ENCODE peak calls at places on chromosomes 7 and 10, in eight cellular contexts. L is fibroblast of pulmonary artery; C is thoracic aorta; D is kidney epithelial cell; P is HCT116; I is lung; V is CD8-positive, alpha-beta T cell; B is adrenal gland. U is an unnamed sample.

GRCh38 chr10:117778241-117778640 is 235.7 kb downstream of the EMX2 start:
- DNase-seq in L (no peak), C (no peak), D (no peak), P (no peak), I (no peak), V (no peak), B (no peak), U (no peak)

GRCh38 chr7:48285365-48285764 is 114.1 kb downstream of the ABCA13 start:
- DNase-seq in L (no peak), C (no peak), D (no peak), P (no peak), I (no peak), V (no peak), B (no peak), U (no peak)

GRCh38 chr10:131933695-131934086 is 32.9 kb downstream of the PPP2R2D start:
- DNase-seq in L (no peak), C (no peak), D (no peak), P (no peak), I (no peak), V (no peak), B (no peak), U (no peak)

GRCh38 chr7:66631471-66631870 is 2.8 kb downstream of the KCTD7 start:
- DNase-seq in L (no peak), C (no peak), D (no peak), P (no peak), I (no peak), V (no peak), B (no peak), U (no peak)

GRCh38 chr7:75623390-75624133 is 115.2 kb downstream of the HIP1 start:
- DNase-seq in L (peak), C (no peak), D (no peak), P (no peak), I (peak), V (no peak), B (no peak), U (no peak)

GRCh38 chr10:24891823-24892222 is 60.6 kb downstream of the PRTFDC1 start:
- DNase-seq in L (peak), C (no peak), D (peak), P (peak), I (no peak), V (no peak), B (no peak), U (no peak)

GRCh38 chr10:36342781-36343180 is 700.7 kb upstream of the FZD8 start:
- DNase-seq in L (no peak), C (no peak), D (no peak), P (no peak), I (no peak), V (no peak), B (no peak), U (no peak)

GRCh38 chr7:80584778-80585177 is 53.7 kb upstream of the CD36 start:
- DNase-seq in L (peak), C (no peak), D (peak), P (no peak), I (peak), V (no peak), B (no peak), U (peak)

GRCh38 chr10:43222296-43222695 is 44.6 kb downstream of the RASGEF1A start:
- DNase-seq in L (no peak), C (no peak), D (no peak), P (no peak), I (no peak), V (no peak), B (no peak), U (no peak)

GRCh38 chr7:54978364-54979116 is 40.3 kb upstream of the EGFR start:
- DNase-seq in L (no peak), C (no peak), D (no peak), P (no peak), I (no peak), V (no peak), B (no peak), U (no peak)

GRCh38 chr7:102258749-102259107 is 27.9 kb upstream of the SH2B2 start:
- DNase-seq in L (no peak), C (no peak), D (no peak), P (no peak), I (no peak), V (no peak), B (no peak), U (no peak)

GRCh38 chr7:142795339-142795863 is 24.6 kb downstream of the PRSS2 start:
- DNase-seq in L (no peak), C (no peak), D (no peak), P (no peak), I (no peak), V (peak), B (peak), U (no peak)

GRCh38 chr10:103982639-103983038 is 15.7 kb downstream of the SLK start:
- DNase-seq in L (peak), C (no peak), D (no peak), P (peak), I (no peak), V (no peak), B (no peak), U (peak)

GRCh38 chr10:118662228-118663035 is 67.0 kb upstream of the PRLHR start:
- DNase-seq in L (no peak), C (no peak), D (no peak), P (no peak), I (no peak), V (no peak), B (no peak), U (no peak)

GRCh38 chr10:77788496-77789010 is 138.0 kb downstream of the DLG5 start:
- DNase-seq in L (no peak), C (no peak), D (no peak), P (no peak), I (no peak), V (no peak), B (no peak), U (no peak)

GRCh38 chr7:101677421-101678137 is 48.5 kb upstream of the MYL10 start:
- DNase-seq in L (no peak), C (no peak), D (no peak), P (no peak), I (no peak), V (no peak), B (no peak), U (no peak)

GRCh38 chr10:110667620-110668343 is 23.6 kb downstream of the RBM20 start:
- DNase-seq in L (no peak), C (no peak), D (no peak), P (no peak), I (no peak), V (no peak), B (no peak), U (no peak)

GRCh38 chr7:486216-486743 is 33.4 kb downstream of the PDGFA start:
- DNase-seq in L (no peak), C (no peak), D (no peak), P (no peak), I (no peak), V (no peak), B (no peak), U (no peak)

GRCh38 chr10:1968257-1969025 is 231.1 kb upstream of the ADARB2 start:
- DNase-seq in L (no peak), C (no peak), D (no peak), P (no peak), I (no peak), V (no peak), B (peak), U (no peak)

GRCh38 chr10:21423338-21423737 is 102.1 kb downstream of the SKIDA1 start:
- DNase-seq in L (no peak), C (no peak), D (no peak), P (no peak), I (no peak), V (no peak), B (no peak), U (no peak)

GRCh38 chr10:15852111-15852557 is 8.2 kb downstream of the MINDY3 start:
- DNase-seq in L (peak), C (no peak), D (no peak), P (no peak), I (no peak), V (no peak), B (no peak), U (no peak)

GRCh38 chr10:42111076-42111475 is 527.3 kb downstream of the ZNF33B start:
- DNase-seq in L (no peak), C (no peak), D (no peak), P (no peak), I (no peak), V (no peak), B (no peak), U (no peak)

GRCh38 chr10:69712346-69712745 is 82.3 kb downstream of the FAM241B start:
- DNase-seq in L (no peak), C (no peak), D (no peak), P (no peak), I (no peak), V (no peak), B (no peak), U (no peak)
- H3K4me3 ChIP-seq in L (no peak), C (no peak), D (no peak), P (no peak), I (no peak), V (no peak), B (no peak), U (no peak)

GRCh38 chr7:28089120-28089714 is 91.4 kb downstream of the JAZF1 start:
- DNase-seq in L (no peak), C (no peak), D (no peak), P (no peak), I (no peak), V (no peak), B (no peak), U (no peak)
- H3K4me3 ChIP-seq in L (no peak), C (no peak), D (no peak), P (no peak), I (no peak), V (no peak), B (no peak), U (no peak)

GRCh38 chr7:130894146-130895005 is 160.4 kb upstream of the KLF14 start:
- DNase-seq in L (no peak), C (no peak), D (no peak), P (peak), I (peak), V (no peak), B (peak), U (no peak)
- H3K4me3 ChIP-seq in L (no peak), C (no peak), D (no peak), P (peak), I (no peak), V (no peak), B (no peak), U (no peak)

DNA sequence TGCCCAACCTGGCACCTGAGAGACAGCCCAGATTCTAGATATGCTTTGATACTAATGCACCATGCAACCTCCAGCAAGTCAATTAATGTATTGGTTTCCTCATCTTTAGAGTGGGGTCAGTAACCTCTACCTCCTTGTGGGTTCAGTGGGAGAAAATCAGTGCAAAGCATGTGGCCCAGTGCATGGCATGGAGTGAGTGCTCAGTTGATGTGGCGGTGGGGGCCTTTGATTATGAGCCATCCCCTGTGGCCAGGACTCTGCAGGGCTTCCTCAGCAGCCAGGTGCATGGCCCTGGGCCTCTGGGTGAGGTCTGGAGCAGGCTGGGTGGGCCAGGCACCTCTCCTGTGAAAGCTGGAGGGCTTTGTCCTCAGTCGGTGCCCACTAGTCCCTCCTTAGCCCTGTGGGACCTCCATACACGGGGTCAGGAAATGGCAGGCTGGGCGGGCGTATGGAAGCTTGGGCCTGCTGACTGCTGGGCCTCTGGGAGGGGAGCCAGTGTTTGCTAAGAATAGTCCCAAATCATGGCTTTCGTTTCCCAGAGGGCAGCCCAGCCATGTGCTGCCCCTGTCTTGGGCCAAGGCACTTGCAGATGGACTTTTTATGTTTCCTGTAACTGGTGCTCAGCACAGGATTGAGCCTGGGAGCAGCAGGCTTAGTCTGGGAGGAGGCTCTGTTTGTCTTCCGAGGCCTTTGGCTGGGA is 3.4 kb downstream of the PALD1 start:
- DNase-seq in L (no peak), C (peak), D (no peak), P (no peak), I (peak), V (no peak), B (peak), U (no peak)
- H3K4me3 ChIP-seq in L (no peak), C (no peak), D (no peak), P (no peak), I (no peak), V (no peak), B (no peak), U (no peak)

GRCh38 chr7:121369462-121369861 is 26.6 kb downstream of the FAM3C start:
- DNase-seq in L (peak), C (no peak), D (no peak), P (no peak), I (no peak), V (no peak), B (no peak), U (no peak)
- H3K4me3 ChIP-seq in L (no peak), C (no peak), D (no peak), P (no peak), I (no peak), V (no peak), B (no peak), U (no peak)

GRCh38 chr10:10794776-10795175 is 222.9 kb upstream of the CELF2 start:
- DNase-seq in L (peak), C (no peak), D (no peak), P (no peak), I (peak), V (no peak), B (no peak), U (no peak)
- H3K4me3 ChIP-seq in L (no peak), C (no peak), D (no peak), P (no peak), I (no peak), V (no peak), B (no peak), U (no peak)

GRCh38 chr10:3911241-3911640 is 126.2 kb upstream of the KLF6 start:
- DNase-seq in L (no peak), C (no peak), D (no peak), P (no peak), I (no peak), V (no peak), B (no peak), U (no peak)

GRCh38 chr10:3909339-3909738 is 124.3 kb upstream of the KLF6 start:
- DNase-seq in L (no peak), C (no peak), D (no peak), P (no peak), I (no peak), V (no peak), B (no peak), U (no peak)

GRCh38 chr10:3908183-3908582 is 123.2 kb upstream of the KLF6 start:
- DNase-seq in L (no peak), C (no peak), D (no peak), P (no peak), I (no peak), V (no peak), B (no peak), U (no peak)

GRCh38 chr10:3914702-3915101 is 129.7 kb upstream of the KLF6 start:
- DNase-seq in L (no peak), C (no peak), D (no peak), P (no peak), I (no peak), V (no peak), B (no peak), U (no peak)

DNA sequence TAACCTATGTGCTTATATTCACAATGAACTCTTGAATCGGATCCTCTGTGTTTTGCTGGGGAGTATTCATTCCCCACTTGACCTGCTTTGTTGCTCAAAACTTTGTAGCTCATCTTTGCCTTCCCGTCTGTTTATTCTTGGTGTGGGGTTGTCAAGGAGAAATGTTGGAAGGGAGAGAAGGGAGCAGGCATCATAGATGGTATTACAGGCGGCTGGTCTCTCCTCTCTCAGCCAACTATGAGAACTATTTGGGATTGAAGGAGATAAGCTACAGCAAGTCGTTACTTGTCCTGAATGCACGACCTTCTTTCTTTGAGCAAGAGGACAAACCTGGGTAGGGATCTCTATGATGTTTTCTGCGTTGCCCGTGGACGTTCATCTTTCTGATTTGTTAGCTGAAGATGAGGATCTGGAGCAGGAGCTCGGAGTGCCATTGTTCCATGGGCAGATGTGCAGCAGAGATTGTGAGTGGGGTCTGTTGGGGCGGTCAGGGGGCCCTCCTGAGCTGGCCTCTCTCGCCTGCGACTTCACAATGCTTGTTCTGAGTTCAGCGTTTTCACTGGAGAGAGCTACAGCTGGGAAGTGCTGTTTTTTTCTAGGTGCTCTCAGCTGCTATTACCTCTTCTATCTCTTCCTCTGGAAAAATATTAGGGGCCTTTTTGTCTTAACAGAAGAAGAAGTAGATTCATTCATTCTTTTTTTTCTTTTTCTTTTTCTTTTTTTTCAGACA is 126.9 kb upstream of the KLF6 start:
- DNase-seq in L (peak), C (no peak), D (no peak), P (no peak), I (no peak), V (no peak), B (no peak), U (no peak)
- H3K4me3 ChIP-seq in L (no peak), C (no peak), D (no peak), P (no peak), I (no peak), V (no peak), B (no peak), U (no peak)

GRCh38 chr10:122162566-122163181 is 108.4 kb upstream of the BTBD16 start:
- DNase-seq in L (no peak), C (no peak), D (no peak), P (no peak), I (no peak), V (no peak), B (no peak), U (no peak)
- H3K4me3 ChIP-seq in L (peak), C (peak), D (peak), P (no peak), I (no peak), V (no peak), B (no peak), U (no peak)

GRCh38 chr10:67098460-67098859 is 172.6 kb downstream of the LRRTM3 start:
- DNase-seq in L (peak), C (no peak), D (no peak), P (no peak), I (no peak), V (no peak), B (no peak), U (no peak)
- H3K4me3 ChIP-seq in L (no peak), C (no peak), D (no peak), P (no peak), I (no peak), V (no peak), B (no peak), U (no peak)

GRCh38 chr10:33363112-33363511 is 28.6 kb upstream of the NRP1 start:
- DNase-seq in L (no peak), C (no peak), D (no peak), P (no peak), I (no peak), V (no peak), B (no peak), U (no peak)
- H3K4me3 ChIP-seq in L (no peak), C (no peak), D (no peak), P (no peak), I (no peak), V (no peak), B (no peak), U (no peak)

U was measured in Caco-2.